ENCODE peak calls at places on chromosomes 16 and 17, in seven cellular contexts. One of them, this sample, is unnamed.

GRCh38 chr17:30788918-30789317 is 35.6 kb downstream of the CRLF3 start:
- DNase-seq in CD8-positive, alpha-beta T cell: no peak
- DNase-seq in fibroblast of lung: peak; percentile 63
- DNase-seq in K562: no peak
- DNase-seq in H1: no peak
- DNase-seq in Peyer's patch: no peak
- DNase-seq in Panc1: no peak
- DNase-seq in this sample: no peak

GRCh38 chr17:6366144-6366755 is 68.7 kb downstream of the AIPL1 start:
- DNase-seq in Peyer's patch: no peak
- DNase-seq in fibroblast of lung: peak; percentile 82
- DNase-seq in H1: no peak
- DNase-seq in K562: no peak
- DNase-seq in Panc1: peak; percentile 39
- DNase-seq in CD8-positive, alpha-beta T cell: no peak
- DNase-seq in this sample: no peak

GRCh38 chr17:42908872-42909700 is 8.5 kb downstream of the G6PC1 start:
- DNase-seq in CD8-positive, alpha-beta T cell: no peak
- DNase-seq in fibroblast of lung: peak; percentile 65
- DNase-seq in H1: no peak
- DNase-seq in K562: no peak
- DNase-seq in Peyer's patch: no peak
- DNase-seq in Panc1: no peak
- DNase-seq in this sample: no peak

GRCh38 chr16:20956319-20956718 is 55.7 kb downstream of the LYRM1 start:
- DNase-seq in fibroblast of lung: peak; percentile 3
- DNase-seq in Panc1: no peak
- DNase-seq in K562: no peak
- DNase-seq in CD8-positive, alpha-beta T cell: no peak
- DNase-seq in H1: no peak
- DNase-seq in Peyer's patch: no peak
- DNase-seq in this sample: no peak

GRCh38 chr17:57406131-57406980 is 150.0 kb downstream of the MSI2 start:
- DNase-seq in Peyer's patch: no peak
- DNase-seq in fibroblast of lung: peak; percentile 96
- DNase-seq in K562: no peak
- DNase-seq in Panc1: no peak
- DNase-seq in CD8-positive, alpha-beta T cell: no peak
- DNase-seq in H1: no peak
- DNase-seq in this sample: no peak

GRCh38 chr16:77499373-77500285 is 64.8 kb upstream of the ADAMTS18 start:
- DNase-seq in Peyer's patch: no peak
- DNase-seq in K562: no peak
- DNase-seq in CD8-positive, alpha-beta T cell: no peak
- DNase-seq in Panc1: no peak
- DNase-seq in fibroblast of lung: peak; percentile 71
- DNase-seq in H1: no peak
- DNase-seq in this sample: peak; percentile 53

GRCh38 chr17:41586863-41587495 is at the start of gene KRT14:
- DNase-seq in H1: no peak
- DNase-seq in K562: no peak
- DNase-seq in CD8-positive, alpha-beta T cell: no peak
- DNase-seq in Panc1: no peak
- DNase-seq in Peyer's patch: no peak
- DNase-seq in fibroblast of lung: peak; percentile 3
- DNase-seq in this sample: no peak

GRCh38 chr16:54493076-54493475 is 206.5 kb upstream of the IRX3 start:
- DNase-seq in H1: no peak
- DNase-seq in CD8-positive, alpha-beta T cell: no peak
- DNase-seq in fibroblast of lung: peak; percentile 50
- DNase-seq in Peyer's patch: no peak
- DNase-seq in K562: no peak
- DNase-seq in Panc1: no peak
- DNase-seq in this sample: no peak

GRCh38 chr17:40623419-40624217 is 24.0 kb downstream of the SMARCE1 start:
- DNase-seq in Panc1: no peak
- DNase-seq in Peyer's patch: no peak
- DNase-seq in H1: no peak
- DNase-seq in K562: no peak
- DNase-seq in CD8-positive, alpha-beta T cell: no peak
- DNase-seq in fibroblast of lung: no peak
- DNase-seq in this sample: no peak

GRCh38 chr16:78437352-78437968 is 338.0 kb downstream of the WWOX start:
- DNase-seq in H1: no peak
- DNase-seq in K562: peak; percentile 79
- DNase-seq in fibroblast of lung: no peak
- DNase-seq in CD8-positive, alpha-beta T cell: no peak
- DNase-seq in Panc1: peak; percentile 7
- DNase-seq in Peyer's patch: no peak
- DNase-seq in this sample: no peak

GRCh38 chr16:81080233-81080632 is 3.2 kb upstream of the C16orf46 start:
- DNase-seq in Peyer's patch: no peak
- DNase-seq in CD8-positive, alpha-beta T cell: no peak
- DNase-seq in Panc1: no peak
- DNase-seq in H1: no peak
- DNase-seq in fibroblast of lung: no peak
- DNase-seq in K562: no peak
- DNase-seq in this sample: no peak

GRCh38 chr17:28416703-28417311 is 10.8 kb upstream of the SLC46A1 start:
- DNase-seq in fibroblast of lung: peak; percentile 53
- DNase-seq in K562: peak; percentile 55
- DNase-seq in H1: no peak
- DNase-seq in Peyer's patch: peak; percentile 48
- DNase-seq in CD8-positive, alpha-beta T cell: peak; percentile 24
- DNase-seq in Panc1: peak; percentile 54
- DNase-seq in this sample: no peak

DNA sequence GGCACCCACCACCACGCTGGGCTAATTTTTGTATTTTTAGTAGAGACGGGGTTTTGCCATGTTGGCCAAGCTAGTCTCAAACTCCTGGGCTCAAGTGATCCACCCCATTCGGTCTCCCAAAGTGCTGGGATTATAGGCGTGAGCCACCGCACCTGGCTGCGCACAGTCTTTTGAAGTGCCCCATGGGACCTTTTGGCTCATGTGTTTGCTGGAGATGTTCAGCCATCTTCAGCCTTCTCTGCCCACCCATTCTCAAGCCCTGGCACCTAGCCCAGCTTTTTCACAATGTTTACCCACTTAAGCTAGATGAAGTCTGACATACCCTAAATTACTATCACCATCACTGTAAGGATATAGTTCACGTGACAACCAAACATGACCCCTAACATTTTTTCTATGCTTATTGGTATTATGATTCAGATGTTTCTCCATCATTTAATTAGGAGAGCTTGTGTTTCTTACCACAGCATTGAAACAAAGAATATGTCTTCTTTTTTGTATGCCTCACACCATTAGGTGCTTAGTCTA is 32.3 kb downstream of the PECAM1 start:
- DNase-seq in CD8-positive, alpha-beta T cell: no peak
- DNase-seq in H1: no peak
- DNase-seq in Panc1: no peak
- DNase-seq in fibroblast of lung: peak; percentile 27
- DNase-seq in Peyer's patch: no peak
- DNase-seq in K562: no peak
- DNase-seq in this sample: no peak
- H3K27ac ChIP-seq in CD8-positive, alpha-beta T cell: no peak overlapping the region
- H3K27ac ChIP-seq in H1: no peak overlapping the region
- H3K27ac ChIP-seq in Panc1: no peak overlapping the region
- H3K27ac ChIP-seq in fibroblast of lung: no peak overlapping the region
- H3K27ac ChIP-seq in Peyer's patch: no peak overlapping the region
- H3K27ac ChIP-seq in K562: no peak overlapping the region
- H3K27ac ChIP-seq in this sample: peak overlapping the region; percentile 60

DNA sequence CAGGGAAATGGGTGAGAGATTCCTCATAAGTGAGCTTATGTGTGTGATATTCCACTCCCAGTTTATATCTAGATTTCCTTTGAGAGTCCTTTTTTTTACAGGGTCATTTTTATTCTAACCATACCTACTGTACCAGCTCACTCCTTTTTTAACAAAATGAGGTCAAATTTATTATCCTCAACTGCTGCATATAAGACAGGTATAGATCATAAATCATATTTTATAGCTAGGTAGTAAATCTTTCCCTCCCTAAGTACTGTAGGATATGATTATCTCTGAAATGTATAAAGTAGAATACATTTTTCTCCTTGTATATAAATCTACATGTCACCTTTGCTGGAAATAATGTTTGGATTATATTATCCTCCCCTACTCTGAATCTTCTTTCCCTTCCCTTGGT is 31.5 kb downstream of the AP2B1 start:
- DNase-seq in fibroblast of lung: no peak
- DNase-seq in CD8-positive, alpha-beta T cell: no peak
- DNase-seq in Peyer's patch: no peak
- DNase-seq in Panc1: no peak
- DNase-seq in H1: no peak
- DNase-seq in K562: no peak
- DNase-seq in this sample: no peak
- H3K4me1 ChIP-seq in fibroblast of lung: no peaks in the 10 kb centered on the region
- H3K4me1 ChIP-seq in CD8-positive, alpha-beta T cell: no peaks in the 10 kb centered on the region
- H3K4me1 ChIP-seq in Peyer's patch: peaks cover 13% of the 10 kb centered on the region
- H3K4me1 ChIP-seq in Panc1: peaks cover 4% of the 10 kb centered on the region
- H3K4me1 ChIP-seq in H1: no peaks in the 10 kb centered on the region
- H3K4me1 ChIP-seq in K562: no peaks in the 10 kb centered on the region
- H3K4me1 ChIP-seq in this sample: peaks cover 69% of the 10 kb centered on the region

GRCh38 chr16:53191413-53191812 is 136.6 kb downstream of the CHD9 start:
- DNase-seq in Panc1: no peak
- DNase-seq in fibroblast of lung: no peak
- DNase-seq in K562: no peak
- DNase-seq in H1: no peak
- DNase-seq in Peyer's patch: no peak
- DNase-seq in CD8-positive, alpha-beta T cell: no peak
- DNase-seq in this sample: no peak
- TF ChIP-seq CTCF in Panc1: no peak
- TF ChIP-seq CTCF in fibroblast of lung: no peak
- TF ChIP-seq CTCF in K562: no peak
- TF ChIP-seq CTCF in H1: no peak
- TF ChIP-seq CTCF in Peyer's patch: no peak
- TF ChIP-seq CTCF in CD8-positive, alpha-beta T cell: no peak
- TF ChIP-seq CTCF in this sample: no peak

GRCh38 chr17:78746263-78746948 is 35.7 kb downstream of the CYTH1 start:
- DNase-seq in K562: no peak
- DNase-seq in Panc1: no peak
- DNase-seq in Peyer's patch: peak; percentile 35
- DNase-seq in fibroblast of lung: no peak
- DNase-seq in CD8-positive, alpha-beta T cell: no peak
- DNase-seq in H1: no peak
- DNase-seq in this sample: no peak
- H3K27ac ChIP-seq in K562: no peak overlapping the region
- H3K27ac ChIP-seq in Panc1: no peak overlapping the region
- H3K27ac ChIP-seq in Peyer's patch: no peak overlapping the region
- H3K27ac ChIP-seq in fibroblast of lung: no peak overlapping the region
- H3K27ac ChIP-seq in CD8-positive, alpha-beta T cell: no peak overlapping the region
- H3K27ac ChIP-seq in H1: no peak overlapping the region
- H3K27ac ChIP-seq in this sample: peak overlapping the region; percentile 47